ENCODE peak calls at places on chromosome 1, in nine cellular contexts. R is brain microvascular endothelial cell; N is body of pancreas; B is AG10803; O is GM12865; C is PC-9; Q is adrenal gland; T is left ventricle myocardium inferior; S is CD8-positive, alpha-beta T cell. V is an unnamed sample.

GRCh38 chr1:230127105-230128054 is 60.3 kb downstream of the GALNT2 start:
- DNase-seq in R (no peak), N (no peak), B (no peak), O (no peak), C (no peak), Q (no peak), T (no peak), S (peak; percentile 19), V (no peak)

GRCh38 chr1:227753999-227754764 is 18.9 kb downstream of the SNAP47 start:
- DNase-seq in R (no peak), N (no peak), B (peak; percentile 74), O (no peak), C (no peak), Q (peak; percentile 70), T (peak; percentile 71), S (no peak), V (no peak)

GRCh38 chr1:203797948-203798347 is 2.5 kb downstream of the ZBED6 start:
- DNase-seq in R (no peak), N (peak; percentile 11), B (peak; percentile 16), O (no peak), C (no peak), Q (peak; percentile 31), T (no peak), S (no peak), V (no peak)

GRCh38 chr1:159468321-159468720 is 28.8 kb downstream of the OR10J1 start:
- DNase-seq in R (no peak), N (no peak), B (no peak), O (no peak), C (no peak), Q (no peak), T (no peak), S (no peak), V (no peak)

GRCh38 chr1:212754715-212755114 is 36.9 kb downstream of the NSL1 start:
- DNase-seq in R (no peak), N (no peak), B (no peak), O (no peak), C (no peak), Q (no peak), T (no peak), S (no peak), V (no peak)

GRCh38 chr1:58922302-58923089 is 138.6 kb upstream of the JUN start:
- DNase-seq in R (no peak), N (peak; percentile 76), B (peak; percentile 23), O (peak; percentile 87), C (peak; percentile 28), Q (peak; percentile 65), T (peak; percentile 71), S (peak; percentile 17), V (no peak)

GRCh38 chr1:76871355-76871974 is 4.2 kb downstream of the ST6GALNAC5 start:
- DNase-seq in R (no peak), N (no peak), B (no peak), O (peak; percentile 40), C (no peak), Q (no peak), T (no peak), S (no peak), V (no peak)

GRCh38 chr1:221865808-221866207 is 123.9 kb upstream of the DUSP10 start:
- DNase-seq in R (no peak), N (no peak), B (peak; percentile 58), O (no peak), C (no peak), Q (no peak), T (no peak), S (no peak), V (no peak)

GRCh38 chr1:66278260-66279046 is 255.5 kb upstream of the SGIP1 start:
- DNase-seq in R (no peak), N (no peak), B (no peak), O (peak; percentile 74), C (no peak), Q (no peak), T (no peak), S (no peak), V (no peak)

GRCh38 chr1:75133754-75134655 is at the start of gene LHX8:
- DNase-seq in R (no peak), N (no peak), B (no peak), O (peak; percentile 13), C (no peak), Q (no peak), T (no peak), S (no peak), V (no peak)

GRCh38 chr1:12031039-12031980 is 12.0 kb downstream of the MIIP start:
- DNase-seq in R (peak; percentile 20), N (peak; percentile 31), B (peak; percentile 35), O (peak; percentile 71), C (peak; percentile 18), Q (no peak), T (peak; percentile 46), S (no peak), V (peak; percentile 39)

GRCh38 chr1:109815809-109816791 is 52.4 kb upstream of the EPS8L3 start:
- DNase-seq in R (no peak), N (no peak), B (peak; percentile 89), O (peak; percentile 90), C (no peak), Q (no peak), T (no peak), S (no peak), V (no peak)

GRCh38 chr1:25671929-25672328 is 55.3 kb downstream of the MAN1C1 start:
- DNase-seq in R (no peak), N (peak; percentile 43), B (no peak), O (no peak), C (no peak), Q (no peak), T (no peak), S (no peak), V (no peak)

GRCh38 chr1:19888112-19888511 is 5.9 kb downstream of the OTUD3 start:
- DNase-seq in R (no peak), N (no peak), B (no peak), O (no peak), C (no peak), Q (no peak), T (no peak), S (no peak), V (no peak)

GRCh38 chr1:182616130-182617074 is 12.2 kb upstream of the RGS16 start:
- DNase-seq in R (peak; percentile 45), N (peak; percentile 82), B (peak; percentile 76), O (peak; percentile 96), C (peak; percentile 24), Q (peak; percentile 58), T (peak; percentile 76), S (peak; percentile 74), V (no peak)

GRCh38 chr1:243447342-243447741 is 191.5 kb downstream of the SDCCAG8 start:
- DNase-seq in R (no peak), N (no peak), B (peak; percentile 84), O (no peak), C (no peak), Q (peak; percentile 71), T (no peak), S (no peak), V (no peak)

GRCh38 chr1:243452092-243452491 is 196.3 kb downstream of the SDCCAG8 start:
- DNase-seq in R (no peak), N (no peak), B (no peak), O (no peak), C (no peak), Q (no peak), T (no peak), S (no peak), V (no peak)

GRCh38 chr1:243443557-243443956 is 187.7 kb downstream of the SDCCAG8 start:
- DNase-seq in R (no peak), N (no peak), B (no peak), O (no peak), C (no peak), Q (no peak), T (no peak), S (no peak), V (no peak)

GRCh38 chr1:243447844-243448243 is 192.0 kb downstream of the SDCCAG8 start:
- DNase-seq in R (no peak), N (no peak), B (no peak), O (no peak), C (no peak), Q (no peak), T (no peak), S (no peak), V (no peak)
- TF ChIP-seq CTCF in R (no peak), N (no peak), B (no peak), O (no peak), C (no peak), Q (no peak), T (no peak), S (no peak), V (no peak)

GRCh38 chr1:178093150-178093957 is 550 bp upstream of the RASAL2 start:
- DNase-seq in R (peak; percentile 98), N (peak; percentile 94), B (peak; percentile 97), O (peak; percentile 86), C (peak; percentile 91), Q (peak; percentile 93), T (peak; percentile 93), S (no peak), V (peak; percentile 81)

GRCh38 chr1:178096421-178096820 is 2.5 kb downstream of the RASAL2 start:
- DNase-seq in R (no peak), N (no peak), B (no peak), O (no peak), C (no peak), Q (no peak), T (no peak), S (no peak), V (no peak)

GRCh38 chr1:178091986-178092745 is 1.7 kb upstream of the RASAL2 start:
- DNase-seq in R (no peak), N (no peak), B (peak; percentile 88), O (no peak), C (no peak), Q (no peak), T (no peak), S (no peak), V (no peak)

GRCh38 chr1:178094752-178095645 is 1.1 kb downstream of the RASAL2 start:
- DNase-seq in R (peak; percentile 35), N (no peak), B (peak; percentile 90), O (no peak), C (peak; percentile 11), Q (no peak), T (no peak), S (no peak), V (no peak)

GRCh38 chr1:178093958-178094751 is at the start of gene RASAL2:
- DNase-seq in R (peak; percentile 43), N (peak; percentile 72), B (peak; percentile 54), O (peak; percentile 6), C (peak; percentile 77), Q (peak; percentile 75), T (peak; percentile 73), S (no peak), V (peak; percentile 55)
- TF ChIP-seq CTCF in R (peak; percentile 52), N (no peak), B (peak; percentile 19), O (no peak), C (peak; percentile 34), Q (peak; percentile 36), T (peak; percentile 46), S (no peak), V (no peak)

GRCh38 chr1:6601049-6601864 is 1.4 kb downstream of the KLHL21 start:
- DNase-seq in R (peak; percentile 91), N (peak; percentile 89), B (peak; percentile 91), O (peak; percentile 77), C (peak; percentile 79), Q (peak; percentile 90), T (peak; percentile 68), S (peak; percentile 59), V (no peak)
- TF ChIP-seq CTCF in R (peak; percentile 10), N (no peak), B (no peak), O (no peak), C (no peak), Q (peak; percentile 6), T (no peak), S (no peak), V (no peak)

DNA sequence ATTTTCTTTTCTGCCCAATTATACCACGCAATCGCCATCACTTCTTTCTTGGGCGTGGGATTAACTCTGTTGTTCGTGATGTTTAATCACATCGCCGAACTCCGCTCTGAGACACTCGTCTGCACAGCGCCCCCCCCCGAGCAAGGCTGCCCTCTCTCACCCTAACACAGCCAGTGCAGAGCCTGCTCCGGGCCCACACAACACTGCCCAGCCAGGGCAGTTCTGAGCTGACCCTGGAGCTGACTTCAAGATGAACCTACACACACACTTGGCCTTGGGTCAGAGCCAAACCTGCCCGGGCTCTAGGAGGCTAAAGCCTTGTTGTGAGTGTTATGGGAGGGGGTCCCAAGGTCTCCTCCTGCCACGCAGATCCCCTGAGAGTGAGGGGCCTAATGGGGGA is 64.6 kb upstream of the LRP8 start:
- DNase-seq in R (no peak), N (no peak), B (no peak), O (no peak), C (no peak), Q (no peak), T (no peak), S (no peak), V (no peak)
- TF ChIP-seq CTCF in R (no peak), N (no peak), B (no peak), O (no peak), C (no peak), Q (no peak), T (no peak), S (no peak), V (no peak)

V was measured in D721Med.